ENCODE peak calls at places on chromosomes 6 and 20, in seven cellular contexts. One of them, this sample, is unnamed.

GRCh38 chr20:41176711-41177552 is 39.6 kb downstream of the PLCG1 start:
- DNase-seq in OCI-LY7: no peak
- DNase-seq in endothelial cell of umbilical vein: no peak
- DNase-seq in IMR-90: no peak
- DNase-seq in PC-3: no peak
- DNase-seq in fibroblast of lung: no peak
- DNase-seq in PC-9: no peak
- DNase-seq in this sample: no peak

GRCh38 chr20:23459431-23460112 is 6.9 kb upstream of the CST11 start:
- DNase-seq in OCI-LY7: no peak
- DNase-seq in endothelial cell of umbilical vein: no peak
- DNase-seq in IMR-90: no peak
- DNase-seq in PC-3: no peak
- DNase-seq in fibroblast of lung: no peak
- DNase-seq in PC-9: no peak
- DNase-seq in this sample: no peak

GRCh38 chr6:81865712-81866111 is 113.2 kb upstream of the TENT5A start:
- DNase-seq in OCI-LY7: no peak
- DNase-seq in endothelial cell of umbilical vein: peak
- DNase-seq in IMR-90: peak
- DNase-seq in PC-3: peak
- DNase-seq in fibroblast of lung: peak
- DNase-seq in PC-9: peak
- DNase-seq in this sample: no peak

GRCh38 chr20:64102647-64103354 is 4.6 kb downstream of the NPBWR2 start:
- DNase-seq in OCI-LY7: peak
- DNase-seq in endothelial cell of umbilical vein: no peak
- DNase-seq in IMR-90: no peak
- DNase-seq in PC-3: no peak
- DNase-seq in fibroblast of lung: no peak
- DNase-seq in PC-9: peak
- DNase-seq in this sample: no peak

GRCh38 chr6:119539066-119539746 is 189.6 kb upstream of the MAN1A1 start:
- DNase-seq in OCI-LY7: no peak
- DNase-seq in endothelial cell of umbilical vein: no peak
- DNase-seq in IMR-90: no peak
- DNase-seq in PC-3: no peak
- DNase-seq in fibroblast of lung: no peak
- DNase-seq in PC-9: no peak
- DNase-seq in this sample: no peak

GRCh38 chr6:29426654-29427053 is 11.9 kb downstream of the OR12D1 start:
- DNase-seq in OCI-LY7: no peak
- DNase-seq in endothelial cell of umbilical vein: no peak
- DNase-seq in IMR-90: no peak
- DNase-seq in PC-3: peak
- DNase-seq in fibroblast of lung: no peak
- DNase-seq in PC-9: no peak
- DNase-seq in this sample: no peak

GRCh38 chr6:88380618-88381288 is 214.6 kb upstream of the CNR1 start:
- DNase-seq in OCI-LY7: no peak
- DNase-seq in endothelial cell of umbilical vein: peak
- DNase-seq in IMR-90: no peak
- DNase-seq in PC-3: no peak
- DNase-seq in fibroblast of lung: peak
- DNase-seq in PC-9: no peak
- DNase-seq in this sample: no peak

GRCh38 chr6:28542440-28543293 is 17.0 kb downstream of the GPX5 start:
- DNase-seq in OCI-LY7: peak
- DNase-seq in endothelial cell of umbilical vein: peak
- DNase-seq in IMR-90: peak
- DNase-seq in PC-3: peak
- DNase-seq in fibroblast of lung: peak
- DNase-seq in PC-9: peak
- DNase-seq in this sample: peak

GRCh38 chr20:38445901-38446425 is 10.8 kb upstream of the SNHG17 start:
- DNase-seq in OCI-LY7: no peak
- DNase-seq in endothelial cell of umbilical vein: no peak
- DNase-seq in IMR-90: no peak
- DNase-seq in PC-3: no peak
- DNase-seq in fibroblast of lung: no peak
- DNase-seq in PC-9: no peak
- DNase-seq in this sample: no peak

GRCh38 chr6:84522135-84522535 is 242.3 kb downstream of the TBX18 start:
- DNase-seq in OCI-LY7: no peak
- DNase-seq in endothelial cell of umbilical vein: peak
- DNase-seq in IMR-90: peak
- DNase-seq in PC-3: peak
- DNase-seq in fibroblast of lung: peak
- DNase-seq in PC-9: peak
- DNase-seq in this sample: no peak

GRCh38 chr20:43721429-43722152 is 5.2 kb downstream of the GTSF1L start:
- DNase-seq in OCI-LY7: peak
- DNase-seq in endothelial cell of umbilical vein: no peak
- DNase-seq in IMR-90: no peak
- DNase-seq in PC-3: no peak
- DNase-seq in fibroblast of lung: no peak
- DNase-seq in PC-9: no peak
- DNase-seq in this sample: no peak

GRCh38 chr6:140817176-140817575 is 1315.5 kb upstream of the GJE1 start:
- DNase-seq in OCI-LY7: no peak
- DNase-seq in endothelial cell of umbilical vein: no peak
- DNase-seq in IMR-90: no peak
- DNase-seq in PC-3: no peak
- DNase-seq in fibroblast of lung: peak
- DNase-seq in PC-9: no peak
- DNase-seq in this sample: no peak

GRCh38 chr6:148760568-148761531 is 14.0 kb downstream of the UST start:
- DNase-seq in OCI-LY7: peak
- DNase-seq in endothelial cell of umbilical vein: no peak
- DNase-seq in IMR-90: peak
- DNase-seq in PC-3: no peak
- DNase-seq in fibroblast of lung: peak
- DNase-seq in PC-9: peak
- DNase-seq in this sample: no peak

GRCh38 chr6:161444464-161444863 is 170.6 kb upstream of the AGPAT4 start:
- DNase-seq in OCI-LY7: no peak
- DNase-seq in endothelial cell of umbilical vein: no peak
- DNase-seq in IMR-90: peak
- DNase-seq in PC-3: no peak
- DNase-seq in fibroblast of lung: peak
- DNase-seq in PC-9: no peak
- DNase-seq in this sample: no peak

GRCh38 chr6:154512214-154512613 is 1.7 kb upstream of the CNKSR3 start:
- DNase-seq in OCI-LY7: no peak
- DNase-seq in endothelial cell of umbilical vein: no peak
- DNase-seq in IMR-90: no peak
- DNase-seq in PC-3: no peak
- DNase-seq in fibroblast of lung: no peak
- DNase-seq in PC-9: no peak
- DNase-seq in this sample: no peak

GRCh38 chr6:110593637-110594036 is 117.2 kb upstream of the SLC22A16 start:
- DNase-seq in OCI-LY7: no peak
- DNase-seq in endothelial cell of umbilical vein: no peak
- DNase-seq in IMR-90: no peak
- DNase-seq in PC-3: no peak
- DNase-seq in fibroblast of lung: no peak
- DNase-seq in PC-9: no peak
- DNase-seq in this sample: no peak

GRCh38 chr6:30169658-30170614 is 6.6 kb downstream of the TRIM15 start:
- DNase-seq in OCI-LY7: peak
- DNase-seq in endothelial cell of umbilical vein: peak
- DNase-seq in IMR-90: peak
- DNase-seq in PC-3: peak
- DNase-seq in fibroblast of lung: peak
- DNase-seq in PC-9: peak
- DNase-seq in this sample: peak

GRCh38 chr6:38158762-38159350 is 339.3 kb downstream of the ZFAND3 start:
- DNase-seq in OCI-LY7: no peak
- DNase-seq in endothelial cell of umbilical vein: no peak
- DNase-seq in IMR-90: no peak
- DNase-seq in PC-3: no peak
- DNase-seq in fibroblast of lung: no peak
- DNase-seq in PC-9: no peak
- DNase-seq in this sample: no peak

GRCh38 chr20:1897486-1897885 is 2.3 kb downstream of the SIRPA start:
- DNase-seq in OCI-LY7: no peak
- DNase-seq in endothelial cell of umbilical vein: no peak
- DNase-seq in IMR-90: no peak
- DNase-seq in PC-3: no peak
- DNase-seq in fibroblast of lung: no peak
- DNase-seq in PC-9: no peak
- DNase-seq in this sample: no peak

GRCh38 chr6:106084106-106084963 is 1.8 kb upstream of the PRDM1 start:
- DNase-seq in OCI-LY7: peak
- DNase-seq in endothelial cell of umbilical vein: peak
- DNase-seq in IMR-90: peak
- DNase-seq in PC-3: peak
- DNase-seq in fibroblast of lung: peak
- DNase-seq in PC-9: no peak
- DNase-seq in this sample: peak

GRCh38 chr6:106084973-106085686 is 1.0 kb upstream of the PRDM1 start:
- DNase-seq in OCI-LY7: no peak
- DNase-seq in endothelial cell of umbilical vein: peak
- DNase-seq in IMR-90: peak
- DNase-seq in PC-3: peak
- DNase-seq in fibroblast of lung: peak
- DNase-seq in PC-9: peak
- DNase-seq in this sample: peak

GRCh38 chr6:106085687-106085983 is 501 bp upstream of the PRDM1 start:
- DNase-seq in OCI-LY7: no peak
- DNase-seq in endothelial cell of umbilical vein: peak
- DNase-seq in IMR-90: no peak
- DNase-seq in PC-3: no peak
- DNase-seq in fibroblast of lung: no peak
- DNase-seq in PC-9: no peak
- DNase-seq in this sample: no peak

GRCh38 chr6:106087548-106088325 is 1.6 kb downstream of the PRDM1 start:
- DNase-seq in OCI-LY7: no peak
- DNase-seq in endothelial cell of umbilical vein: peak
- DNase-seq in IMR-90: peak
- DNase-seq in PC-3: peak
- DNase-seq in fibroblast of lung: peak
- DNase-seq in PC-9: peak
- DNase-seq in this sample: peak

GRCh38 chr6:106085984-106086832 is at the start of gene PRDM1:
- DNase-seq in OCI-LY7: peak
- DNase-seq in endothelial cell of umbilical vein: peak
- DNase-seq in IMR-90: peak
- DNase-seq in PC-3: peak
- DNase-seq in fibroblast of lung: peak
- DNase-seq in PC-9: peak
- DNase-seq in this sample: peak
- TF ChIP-seq CTCF in OCI-LY7: peak
- TF ChIP-seq CTCF in endothelial cell of umbilical vein: no peak
- TF ChIP-seq CTCF in IMR-90: peak
- TF ChIP-seq CTCF in PC-3: peak
- TF ChIP-seq CTCF in fibroblast of lung: no peak
- TF ChIP-seq CTCF in PC-9: peak
- TF ChIP-seq CTCF in this sample: peak

GRCh38 chr6:6352772-6353171 is 32.3 kb upstream of the F13A1 start:
- DNase-seq in OCI-LY7: no peak
- DNase-seq in endothelial cell of umbilical vein: no peak
- DNase-seq in IMR-90: no peak
- DNase-seq in PC-3: no peak
- DNase-seq in fibroblast of lung: no peak
- DNase-seq in PC-9: no peak
- DNase-seq in this sample: no peak

GRCh38 chr6:6351626-6352025 is 31.2 kb upstream of the F13A1 start:
- DNase-seq in OCI-LY7: no peak
- DNase-seq in endothelial cell of umbilical vein: no peak
- DNase-seq in IMR-90: no peak
- DNase-seq in PC-3: peak
- DNase-seq in fibroblast of lung: no peak
- DNase-seq in PC-9: no peak
- DNase-seq in this sample: no peak

GRCh38 chr6:6346427-6346826 is 26.0 kb upstream of the F13A1 start:
- DNase-seq in OCI-LY7: no peak
- DNase-seq in endothelial cell of umbilical vein: no peak
- DNase-seq in IMR-90: no peak
- DNase-seq in PC-3: no peak
- DNase-seq in fibroblast of lung: no peak
- DNase-seq in PC-9: no peak
- DNase-seq in this sample: no peak

GRCh38 chr6:6348251-6348650 is 27.8 kb upstream of the F13A1 start:
- DNase-seq in OCI-LY7: no peak
- DNase-seq in endothelial cell of umbilical vein: no peak
- DNase-seq in IMR-90: no peak
- DNase-seq in PC-3: no peak
- DNase-seq in fibroblast of lung: no peak
- DNase-seq in PC-9: no peak
- DNase-seq in this sample: no peak
- H2AFZ ChIP-seq in OCI-LY7: peak
- H2AFZ ChIP-seq in endothelial cell of umbilical vein: no peak
- H2AFZ ChIP-seq in IMR-90: no peak
- H2AFZ ChIP-seq in PC-3: no peak
- H2AFZ ChIP-seq in fibroblast of lung: no peak
- H2AFZ ChIP-seq in PC-9: no peak
- H2AFZ ChIP-seq in this sample: no peak

DNA sequence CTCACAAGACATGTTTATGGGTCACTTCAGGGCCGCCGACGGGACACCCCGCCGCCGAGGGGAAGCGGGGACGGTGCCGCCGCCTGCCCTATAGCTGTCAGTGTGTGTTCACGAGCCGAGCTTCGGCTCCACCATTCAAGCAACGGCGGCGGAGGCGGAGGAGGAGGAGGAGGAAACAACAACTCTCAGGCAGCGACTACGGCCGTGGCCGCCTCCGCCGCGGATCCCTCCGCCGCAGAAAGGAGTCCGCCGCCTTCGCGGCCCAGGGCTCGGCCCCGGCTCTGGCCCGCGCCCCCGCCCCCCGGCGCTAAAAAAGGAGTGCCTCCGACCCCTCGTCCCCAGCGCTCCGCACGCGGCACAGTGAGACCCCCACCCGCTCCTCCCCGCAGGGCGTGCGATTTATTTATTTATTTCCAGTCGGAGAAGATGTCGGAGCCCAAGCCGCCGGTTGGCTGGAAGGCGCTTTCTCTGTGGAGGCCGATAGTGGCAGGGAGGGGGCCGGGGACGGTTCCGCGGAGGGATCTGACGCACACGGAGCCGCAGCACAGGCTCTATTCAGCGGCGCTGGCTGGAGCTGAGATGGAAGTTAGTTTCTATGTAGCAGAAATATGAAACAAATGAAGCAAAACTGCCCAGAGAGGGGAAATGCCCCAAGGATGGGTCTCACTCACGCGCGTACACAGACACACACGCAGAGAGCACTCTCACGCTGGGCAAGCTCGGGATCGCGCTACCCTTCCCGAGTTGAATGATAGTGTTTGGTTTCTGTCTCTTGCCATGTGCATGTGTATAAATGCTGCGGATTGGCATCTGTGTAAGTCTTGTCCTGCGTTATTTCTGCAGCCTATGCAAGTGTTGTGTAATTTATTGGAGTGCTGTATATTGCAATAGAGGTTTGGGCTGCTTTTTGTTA is at the start of gene PHIP:
- DNase-seq in OCI-LY7: peak
- DNase-seq in endothelial cell of umbilical vein: peak
- DNase-seq in IMR-90: peak
- DNase-seq in PC-3: peak
- DNase-seq in fibroblast of lung: peak
- DNase-seq in PC-9: peak
- DNase-seq in this sample: peak
- TF ChIP-seq CTCF in OCI-LY7: no peak
- TF ChIP-seq CTCF in endothelial cell of umbilical vein: no peak
- TF ChIP-seq CTCF in IMR-90: no peak
- TF ChIP-seq CTCF in PC-3: no peak
- TF ChIP-seq CTCF in fibroblast of lung: no peak
- TF ChIP-seq CTCF in PC-9: no peak
- TF ChIP-seq CTCF in this sample: no peak

GRCh38 chr6:6230286-6230685 is 90.2 kb downstream of the F13A1 start:
- DNase-seq in OCI-LY7: peak
- DNase-seq in endothelial cell of umbilical vein: no peak
- DNase-seq in IMR-90: no peak
- DNase-seq in PC-3: no peak
- DNase-seq in fibroblast of lung: no peak
- DNase-seq in PC-9: no peak
- DNase-seq in this sample: peak
- H2AFZ ChIP-seq in OCI-LY7: peak
- H2AFZ ChIP-seq in endothelial cell of umbilical vein: no peak
- H2AFZ ChIP-seq in IMR-90: no peak
- H2AFZ ChIP-seq in PC-3: no peak
- H2AFZ ChIP-seq in fibroblast of lung: no peak
- H2AFZ ChIP-seq in PC-9: no peak
- H2AFZ ChIP-seq in this sample: no peak

This sample was measured in MM.1S.